ENCODE peak calls at places on chromosomes 12 and 14, in four cellular contexts. W, C, U and Q are unnamed samples.

GRCh38 chr12:120225852-120226640 is 25.1 kb upstream of the RPLP0 start:
- DNase-seq in C (peak; percentile 47), U (no peak), W (peak; percentile 88), Q (no peak)

GRCh38 chr14:101657372-101657771 is 96.1 kb downstream of the DIO3 start:
- DNase-seq in C (peak; percentile 2), W (no peak), U (no peak), Q (no peak)

GRCh38 chr14:56659964-56660551 is 80.5 kb downstream of the TMEM260 start:
- DNase-seq in C (peak; percentile 70), U (peak; percentile 51), W (no peak), Q (no peak)

GRCh38 chr12:132250707-132251106 is 78.7 kb downstream of the GALNT9 start:
- DNase-seq in C (no peak), U (no peak), W (no peak), Q (no peak)

GRCh38 chr14:91048676-91049075 is 11.8 kb downstream of the RPS6KA5 start:
- DNase-seq in U (no peak), W (no peak), C (no peak), Q (no peak)

GRCh38 chr12:124359671-124360581 is 65.0 kb downstream of the RFLNA start:
- DNase-seq in C (no peak), W (peak; percentile 82), U (peak; percentile 80), Q (peak; percentile 93)

GRCh38 chr14:51337520-51337919 is 97.5 kb downstream of the TMX1 start:
- DNase-seq in U (peak; percentile 41), W (no peak), C (peak; percentile 92), Q (peak; percentile 60)

GRCh38 chr12:51421266-51421884 is 3.3 kb upstream of the SLC4A8 start:
- DNase-seq in U (peak; percentile 84), W (peak; percentile 40), C (peak; percentile 72), Q (peak; percentile 27)

GRCh38 chr14:93219103-93219726 is 12.2 kb downstream of the UBR7 start:
- DNase-seq in C (peak; percentile 83), W (no peak), U (peak; percentile 38), Q (peak; percentile 65)

GRCh38 chr14:65100905-65101541 is 1.3 kb downstream of the MAX start:
- DNase-seq in C (no peak), U (no peak), W (no peak), Q (no peak)